ENCODE peak calls at places on chromosomes 2 and 18, in six cellular contexts. M is MCF 10A, F is NCI-H1417, O is COR-L47, V is HEK293T, I is pancreas. W is an unnamed sample.

GRCh38 chr2:169891593-169892298 is 64.5 kb downstream of the UBR3 start:
- DNase-seq in M (no peak), F (peak; percentile 59), I (no peak), V (no peak), O (no peak), W (no peak)

GRCh38 chr18:23053756-23054457 is 81.4 kb upstream of the CABLES1 start:
- DNase-seq in V (peak; percentile 67), O (peak; percentile 18), I (no peak), M (peak; percentile 17), F (peak; percentile 20), W (peak; percentile 73)

GRCh38 chr18:42182728-42183700 is 228.0 kb downstream of the PIK3C3 start:
- DNase-seq in F (no peak), V (no peak), O (no peak), M (peak; percentile 6), I (no peak), W (peak; percentile 52)

GRCh38 chr2:173574713-173575112 is 220.0 kb downstream of the CDCA7 start:
- DNase-seq in I (no peak), F (no peak), M (peak; percentile 69), V (no peak), O (no peak), W (no peak)

GRCh38 chr2:238389985-238390682 is 36.6 kb upstream of the ASB1 start:
- DNase-seq in F (peak; percentile 95), O (peak; percentile 47), I (no peak), M (peak; percentile 46), V (no peak), W (no peak)

GRCh38 chr2:128511731-128512663 is 193.3 kb upstream of the HS6ST1 start:
- DNase-seq in F (no peak), I (no peak), O (no peak), V (no peak), M (no peak), W (no peak)

GRCh38 chr2:25534455-25534854 is 138.9 kb downstream of the DTNB start:
- DNase-seq in O (no peak), M (no peak), F (no peak), I (no peak), V (no peak), W (no peak)

GRCh38 chr2:231200805-231201474 is 2.5 kb downstream of the ARMC9 start:
- DNase-seq in M (peak; percentile 60), O (no peak), V (no peak), F (no peak), I (no peak), W (no peak)

GRCh38 chr18:79507076-79507545 is 111.4 kb downstream of the NFATC1 start:
- DNase-seq in V (no peak), M (no peak), I (peak; percentile 69), F (peak; percentile 63), O (no peak), W (no peak)

GRCh38 chr2:114550364-114550763 is 107.9 kb downstream of the DPP10 start:
- DNase-seq in F (no peak), I (no peak), M (no peak), O (no peak), V (no peak), W (no peak)

GRCh38 chr2:215712850-215713230 is 277.0 kb upstream of the FN1 start:
- DNase-seq in M (no peak), F (no peak), V (no peak), I (no peak), O (no peak), W (no peak)

GRCh38 chr18:48193521-48194251 is 215.5 kb downstream of the ZBTB7C start:
- DNase-seq in O (no peak), V (no peak), I (no peak), F (no peak), M (no peak), W (no peak)

GRCh38 chr2:102051659-102052366 is 60.1 kb downstream of the IL1R2 start:
- DNase-seq in I (no peak), M (no peak), F (no peak), O (no peak), V (no peak), W (no peak)

GRCh38 chr2:74555610-74556103 is 1.1 kb downstream of the DOK1 start:
- DNase-seq in O (no peak), M (no peak), F (no peak), V (no peak), I (no peak), W (no peak)

GRCh38 chr2:238130696-238131628 is 7.5 kb upstream of the KLHL30 start:
- DNase-seq in F (no peak), M (no peak), V (no peak), O (no peak), I (no peak), W (no peak)

GRCh38 chr18:24930974-24931373 is 421.0 kb downstream of the ZNF521 start:
- DNase-seq in M (no peak), V (no peak), I (no peak), O (peak; percentile 22), F (peak; percentile 70), W (no peak)

GRCh38 chr2:24948506-24948905 is 23.2 kb downstream of the DNAJC27 start:
- DNase-seq in O (no peak), V (no peak), M (no peak), I (no peak), F (no peak), W (no peak)

GRCh38 chr2:176852667-176853066 is 359.9 kb upstream of the HNRNPA3 start:
- DNase-seq in V (no peak), I (no peak), F (peak; percentile 43), M (no peak), O (no peak), W (peak; percentile 9)

GRCh38 chr2:65877331-65877791 is 445.0 kb upstream of the SPRED2 start:
- DNase-seq in M (no peak), O (no peak), F (no peak), I (no peak), V (no peak), W (no peak)

GRCh38 chr2:240796543-240797499 is 23.2 kb downstream of the KIF1A start:
- DNase-seq in O (no peak), M (no peak), I (no peak), F (peak; percentile 38), V (no peak), W (no peak)

GRCh38 chr2:33488178-33488690 is 11.8 kb downstream of the RASGRP3 start:
- DNase-seq in V (no peak), I (no peak), M (no peak), O (no peak), F (no peak), W (no peak)

GRCh38 chr2:1162768-1163584 is 212.3 kb downstream of the SNTG2 start:
- DNase-seq in M (no peak), F (no peak), V (no peak), O (peak; percentile 10), I (no peak), W (no peak)